ENCODE peak calls at places on chromosomes 13 and 19, in ten cellular contexts. V is transverse colon, A is GM12891, O is IMR-90, E is lower leg skin, Y is H1, M is GM12892, B is stomach, J is A549, L is NB4. R is an unnamed sample.

GRCh38 chr13:80338781-80339577 is 1.9 kb downstream of the SPRY2 start:
- DNase-seq in V (peak; percentile 60), A (no peak), O (peak; percentile 88), E (peak; percentile 66), Y (no peak), M (no peak), B (peak; percentile 61), J (peak; percentile 61), L (peak; percentile 79), R (peak; percentile 57)

GRCh38 chr13:84972907-84973306 is 826.3 kb downstream of the SLITRK6 start:
- DNase-seq in V (no peak), A (no peak), O (no peak), E (no peak), Y (no peak), M (no peak), B (no peak), J (no peak), L (no peak), R (no peak)

GRCh38 chr19:39212377-39212742 is 8.3 kb upstream of the SYCN start:
- DNase-seq in V (peak; percentile 26), A (no peak), O (no peak), E (no peak), Y (no peak), M (no peak), B (peak; percentile 59), J (peak; percentile 76), L (peak; percentile 55), R (no peak)

GRCh38 chr13:99377641-99378040 is 70.4 kb upstream of the GPR183 start:
- DNase-seq in V (no peak), A (no peak), O (no peak), E (peak; percentile 12), Y (no peak), M (no peak), B (no peak), J (no peak), L (no peak), R (no peak)

GRCh38 chr13:105915451-105915850 is 620.0 kb downstream of the EFNB2 start:
- DNase-seq in V (no peak), A (no peak), O (no peak), E (no peak), Y (no peak), M (no peak), B (no peak), J (no peak), L (no peak), R (no peak)

GRCh38 chr19:18153555-18154134 is 682 bp downstream of the PIK3R2 start:
- DNase-seq in V (peak; percentile 48), A (no peak), O (no peak), E (no peak), Y (no peak), M (no peak), B (no peak), J (no peak), L (peak; percentile 28), R (no peak)

GRCh38 chr19:8557637-8558238 is 19.5 kb downstream of the MYO1F start:
- DNase-seq in V (no peak), A (no peak), O (no peak), E (no peak), Y (no peak), M (no peak), B (no peak), J (no peak), L (peak; percentile 68), R (no peak)

GRCh38 chr19:54164369-54165068 is 5.0 kb upstream of the LENG1 start:
- DNase-seq in V (peak; percentile 95), A (no peak), O (peak; percentile 22), E (no peak), Y (peak; percentile 76), M (no peak), B (peak; percentile 88), J (peak; percentile 92), L (no peak), R (no peak)

GRCh38 chr19:2793126-2793525 is 7.8 kb downstream of the THOP1 start:
- DNase-seq in V (no peak), A (no peak), O (no peak), E (no peak), Y (no peak), M (no peak), B (no peak), J (no peak), L (no peak), R (no peak)

GRCh38 chr19:49677901-49678674 is 1.0 kb downstream of the PRMT1 start:
- DNase-seq in V (peak; percentile 78), A (no peak), O (peak; percentile 62), E (peak; percentile 72), Y (peak; percentile 72), M (no peak), B (peak; percentile 68), J (peak; percentile 82), L (peak; percentile 84), R (peak; percentile 75)

GRCh38 chr19:58361900-58362271 is 665 bp downstream of the ZNF497 start:
- DNase-seq in V (peak; percentile 57), A (peak; percentile 68), O (peak; percentile 47), E (peak; percentile 41), Y (no peak), M (peak; percentile 67), B (peak; percentile 38), J (peak; percentile 82), L (peak; percentile 78), R (no peak)

DNA sequence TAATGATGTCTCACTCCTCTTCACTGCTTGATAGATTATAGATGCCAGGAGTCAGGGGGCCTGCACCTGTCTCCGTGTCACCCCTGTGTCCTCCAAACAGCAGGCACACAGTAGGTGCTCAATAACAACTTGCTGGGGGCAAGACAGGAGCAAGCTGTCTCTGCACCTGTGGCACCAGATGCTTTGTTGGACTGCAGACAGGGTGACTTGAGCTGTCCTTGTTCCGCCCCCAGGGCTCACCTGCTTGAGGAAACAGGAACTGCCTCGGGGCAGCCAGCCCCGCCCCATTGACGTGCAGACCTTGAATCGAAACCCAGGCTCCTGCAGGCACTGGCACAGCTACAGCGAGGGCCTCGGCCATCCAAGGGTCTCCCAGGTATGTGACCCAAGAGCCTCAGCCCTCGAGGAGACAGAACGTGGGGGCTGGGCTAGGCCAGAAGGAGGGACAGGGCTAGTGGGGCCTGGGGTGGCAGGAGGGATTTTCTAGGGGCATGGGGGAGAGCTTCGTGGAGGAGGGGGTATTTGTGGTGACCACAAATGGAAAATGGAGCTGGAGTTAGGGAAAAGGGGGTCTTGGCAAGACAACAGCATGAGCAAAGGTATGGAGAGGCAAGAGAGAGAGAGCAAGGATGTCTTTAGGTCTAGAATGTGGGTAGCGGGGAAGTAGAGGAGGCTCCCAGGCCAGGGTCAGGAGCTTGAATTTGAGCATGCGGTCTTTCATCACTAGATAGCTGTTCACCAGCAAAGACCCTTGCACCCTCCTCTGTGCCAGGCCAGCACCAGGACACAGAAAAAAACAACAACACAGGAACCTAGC is at the start of gene HSH2D:
- DNase-seq in V (peak; percentile 96), A (peak; percentile 68), O (no peak), E (no peak), Y (peak; percentile 63), M (peak; percentile 75), B (peak; percentile 94), J (no peak), L (peak; percentile 93), R (no peak)
- TF ChIP-seq POLR2A in V (peak; percentile 84), A (peak; percentile 85), O (no peak), E (no peak), Y (no peak), M (peak; percentile 88), B (no peak), J (no peak), L (peak; percentile 79), R (no peak)

GRCh38 chr19:10285393-10285792 is 1.4 kb upstream of the ICAM4 start:
- DNase-seq in V (no peak), A (no peak), O (no peak), E (no peak), Y (no peak), M (no peak), B (no peak), J (no peak), L (peak; percentile 71), R (no peak)

GRCh38 chr19:10283786-10284540 is 2.8 kb upstream of the ICAM4 start:
- DNase-seq in V (no peak), A (no peak), O (no peak), E (no peak), Y (no peak), M (no peak), B (no peak), J (no peak), L (peak; percentile 40), R (no peak)

GRCh38 chr19:10286803-10287737 is at the start of gene ICAM4:
- DNase-seq in V (peak; percentile 48), A (no peak), O (peak; percentile 29), E (no peak), Y (no peak), M (no peak), B (peak; percentile 81), J (no peak), L (peak; percentile 99), R (no peak)

GRCh38 chr19:10283301-10283733 is 3.4 kb upstream of the ICAM4 start:
- DNase-seq in V (no peak), A (no peak), O (no peak), E (no peak), Y (no peak), M (no peak), B (no peak), J (no peak), L (no peak), R (no peak)

DNA sequence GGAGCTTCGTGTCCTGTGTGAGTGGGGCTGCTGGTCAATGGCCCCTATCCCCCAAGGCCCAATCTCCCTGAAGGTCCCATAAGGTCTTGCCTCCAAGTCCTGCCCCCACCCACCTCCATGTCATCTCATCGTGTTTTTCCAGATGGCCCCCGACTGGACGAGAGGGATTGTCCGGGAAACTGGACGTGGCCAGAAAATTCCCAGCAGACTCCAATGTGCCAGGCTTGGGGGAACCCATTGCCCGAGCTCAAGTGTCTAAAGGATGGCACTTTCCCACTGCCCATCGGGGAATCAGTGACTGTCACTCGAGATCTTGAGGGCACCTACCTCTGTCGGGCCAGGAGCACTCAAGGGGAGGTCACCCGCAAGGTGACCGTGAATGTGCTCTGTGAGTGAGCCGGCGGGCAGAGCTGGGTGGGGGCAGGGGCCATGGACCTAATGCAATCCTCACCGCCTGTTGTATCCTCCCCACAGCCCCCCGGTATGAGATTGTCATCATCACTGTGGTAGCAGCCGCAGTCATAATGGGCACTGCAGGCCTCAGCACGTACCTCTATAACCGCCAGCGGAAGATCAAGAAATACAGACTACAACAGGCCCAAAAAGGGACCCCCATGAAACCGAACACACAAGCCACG is 2.0 kb upstream of the ICAM4 start:
- DNase-seq in V (no peak), A (no peak), O (no peak), E (no peak), Y (no peak), M (no peak), B (no peak), J (no peak), L (peak; percentile 39), R (no peak)
- TF ChIP-seq POLR2A in V (no peak), A (no peak), O (no peak), E (no peak), Y (no peak), M (no peak), B (no peak), J (no peak), L (no peak), R (no peak)

GRCh38 chr19:40605201-40605971 is 4.2 kb downstream of the LTBP4 start:
- DNase-seq in V (peak; percentile 93), A (peak; percentile 71), O (peak; percentile 31), E (peak; percentile 78), Y (no peak), M (peak; percentile 80), B (peak; percentile 86), J (peak; percentile 96), L (peak; percentile 71), R (peak; percentile 98)
- TF ChIP-seq POLR2A in V (peak; percentile 88), A (no peak), O (no peak), E (no peak), Y (no peak), M (no peak), B (no peak), J (peak; percentile 29), L (no peak), R (peak; percentile 49)

GRCh38 chr19:52897149-52897935 is at the start of gene ZNF320:
- DNase-seq in V (peak; percentile 97), A (peak; percentile 92), O (peak; percentile 87), E (peak; percentile 96), Y (peak; percentile 89), M (peak; percentile 72), B (peak; percentile 98), J (no peak), L (peak; percentile 96), R (peak; percentile 99)
- TF ChIP-seq POLR2A in V (peak; percentile 90), A (peak; percentile 88), O (peak; percentile 61), E (no peak), Y (peak; percentile 71), M (peak; percentile 41), B (peak; percentile 25), J (no peak), L (peak; percentile 92), R (peak; percentile 92)